ENCODE peak calls at places on chromosomes 7 and 10, in eight cellular contexts. P is stimulated activated CD8-positive, alpha-beta memory T cell treated with anti-CD3 and anti-CD28 coated beads, Interleukin-15, amount 100 ng/mL, for 24 hours; O is tibial artery; D is AG20443; Q is EL; K is GM10248; V is lower lobe of right lung; Z is HFFc6. W is an unnamed sample.

GRCh38 chr10:96720422-96721206 is at the start of gene PIK3AP1:
- DNase-seq in P (peak; percentile 12), Z (no peak), V (peak; percentile 82), K (peak; percentile 89), O (peak; percentile 70), D (peak; percentile 81), Q (peak; percentile 32), W (peak; percentile 53)

GRCh38 chr7:157263156-157263555 is 73.6 kb upstream of the DNAJB6 start:
- DNase-seq in D (no peak), O (peak; percentile 46), K (no peak), Q (no peak), P (no peak), V (no peak), Z (no peak), W (no peak)

GRCh38 chr7:46939558-46939957 is 642.4 kb downstream of the TNS3 start:
- DNase-seq in Q (no peak), K (no peak), P (no peak), Z (no peak), V (no peak), D (no peak), O (no peak), W (no peak)

GRCh38 chr7:131190146-131190545 is 137.5 kb upstream of the MKLN1 start:
- DNase-seq in K (no peak), V (no peak), D (peak; percentile 30), Z (peak; percentile 44), P (no peak), O (no peak), Q (no peak), W (peak; percentile 19)

GRCh38 chr10:58431903-58432302 is 46.7 kb downstream of the TFAM start:
- DNase-seq in K (no peak), Z (no peak), O (no peak), P (no peak), Q (no peak), V (no peak), D (no peak), W (no peak)

GRCh38 chr10:34567854-34568253 is 247.2 kb downstream of the PARD3 start:
- DNase-seq in P (no peak), Q (no peak), O (no peak), V (no peak), Z (no peak), K (no peak), D (no peak), W (no peak)

GRCh38 chr7:220151-220841 is 27.9 kb downstream of the FAM20C start:
- DNase-seq in D (no peak), Q (no peak), V (no peak), K (no peak), O (no peak), P (no peak), Z (peak; percentile 60), W (no peak)

GRCh38 chr10:103592186-103593021 is 98.9 kb downstream of the NEURL1 start:
- DNase-seq in O (no peak), P (no peak), Q (peak; percentile 50), K (peak; percentile 86), V (no peak), Z (no peak), D (peak; percentile 80), W (peak; percentile 76)

GRCh38 chr10:124508070-124508667 is 46.5 kb downstream of the LHPP start:
- DNase-seq in P (no peak), Q (no peak), D (no peak), K (no peak), V (no peak), O (no peak), Z (no peak), W (no peak)

GRCh38 chr7:45661302-45661995 is 87.3 kb downstream of the ADCY1 start:
- DNase-seq in O (no peak), K (no peak), Z (no peak), D (no peak), V (no peak), Q (no peak), P (no peak), W (no peak)

GRCh38 chr7:19118896-19119301 is 1.5 kb upstream of the TWIST1 start:
- DNase-seq in Q (peak; percentile 52), V (no peak), Z (peak; percentile 41), D (peak; percentile 47), K (no peak), P (no peak), O (no peak), W (no peak)

GRCh38 chr7:143372070-143372469 is 9.1 kb upstream of the ZYX start:
- DNase-seq in Z (no peak), Q (peak; percentile 47), O (peak; percentile 79), V (peak; percentile 73), K (no peak), D (no peak), P (no peak), W (no peak)

GRCh38 chr10:7410306-7410799 is 481 bp downstream of the SFMBT2 start:
- DNase-seq in V (peak; percentile 57), D (no peak), Q (no peak), K (peak; percentile 42), P (peak; percentile 13), Z (no peak), O (no peak), W (no peak)

GRCh38 chr7:521221-522070 is 1.8 kb upstream of the PDGFA start:
- DNase-seq in O (peak; percentile 87), P (no peak), K (peak; percentile 75), D (peak; percentile 64), Q (peak; percentile 54), V (peak; percentile 78), Z (peak; percentile 63), W (peak; percentile 53)

GRCh38 chr10:107971411-107971810 is 806.9 kb upstream of the SORCS1 start:
- DNase-seq in O (no peak), K (no peak), D (peak; percentile 14), Z (no peak), P (no peak), Q (peak; percentile 2), V (no peak), W (peak; percentile 47)

GRCh38 chr10:96285331-96285752 is 14.0 kb upstream of the BLNK start:
- DNase-seq in O (no peak), Z (no peak), K (no peak), Q (no peak), P (no peak), D (no peak), V (no peak), W (no peak)

GRCh38 chr7:3371601-3372000 is 70.5 kb downstream of the SDK1 start:
- DNase-seq in P (no peak), O (no peak), Q (no peak), Z (no peak), V (no peak), K (no peak), D (no peak), W (no peak)

GRCh38 chr7:155402941-155403340 is 55.0 kb upstream of the EN2 start:
- DNase-seq in O (no peak), Q (no peak), Z (no peak), V (no peak), K (no peak), P (no peak), D (no peak), W (no peak)

W was measured in AG08395.